ENCODE peak calls at places on chromosomes 16 and 17, in four cellular contexts. E is body of pancreas, F is ACHN, O is nephron progenitor cell. M is an unnamed sample.

GRCh38 chr17:77280304-77280910 is 139.6 kb downstream of the SEC14L1 start:
- DNase-seq in O (no peak), E (no peak), F (peak), M (peak)

GRCh38 chr17:82023447-82024241 is 539 bp downstream of the LRRC45 start:
- DNase-seq in F (peak), E (no peak), O (peak), M (no peak)

GRCh38 chr16:55232822-55233221 is 91.2 kb upstream of the IRX6 start:
- DNase-seq in O (no peak), F (no peak), E (no peak), M (no peak)

GRCh38 chr16:54521327-54521726 is 234.7 kb upstream of the IRX3 start:
- DNase-seq in F (no peak), O (no peak), E (no peak), M (no peak)

GRCh38 chr16:9007177-9007794 is 43.6 kb upstream of the USP7 start:
- DNase-seq in F (no peak), O (peak), E (no peak), M (no peak)

GRCh38 chr16:79194291-79194690 is 406.2 kb downstream of the MAF start:
- DNase-seq in O (no peak), F (no peak), E (no peak), M (no peak)

GRCh38 chr17:50613007-50613406 is 21.7 kb upstream of the ABCC3 start:
- DNase-seq in E (no peak), F (no peak), O (no peak), M (peak)

GRCh38 chr17:80227156-80227555 is 6.9 kb downstream of the SLC26A11 start:
- DNase-seq in F (no peak), O (no peak), E (no peak), M (no peak)

GRCh38 chr16:85484337-85485295 is 128.5 kb upstream of the GSE1 start:
- DNase-seq in O (no peak), F (no peak), E (peak), M (no peak)

GRCh38 chr16:49776085-49776501 is 79.8 kb downstream of the ZNF423 start:
- DNase-seq in O (peak), F (no peak), E (no peak), M (no peak)

GRCh38 chr17:56319531-56319930 is 166.3 kb downstream of the ANKFN1 start:
- DNase-seq in E (no peak), O (no peak), F (peak), M (peak)

GRCh38 chr16:51156836-51157235 is 5.8 kb upstream of the SALL1 start:
- DNase-seq in E (no peak), O (no peak), F (no peak), M (no peak)

GRCh38 chr17:29571883-29572681 is 3.6 kb downstream of the TP53I13 start:
- DNase-seq in F (no peak), O (no peak), E (peak), M (no peak)

GRCh38 chr17:44628234-44629188 is 27.8 kb upstream of the MEIOC start:
- DNase-seq in F (no peak), E (peak), O (peak), M (peak)

GRCh38 chr17:17492085-17492484 is 4.1 kb downstream of the RASD1 start:
- DNase-seq in O (no peak), F (no peak), E (no peak), M (no peak)

GRCh38 chr17:33385133-33385532 is 92.0 kb upstream of the ASIC2 start:
- DNase-seq in O (peak), F (no peak), E (no peak), M (no peak)

GRCh38 chr17:56317351-56318208 is 164.3 kb downstream of the ANKFN1 start:
- DNase-seq in O (no peak), F (no peak), E (no peak), M (no peak)

GRCh38 chr17:72822358-72823023 is 270.0 kb downstream of the SLC39A11 start:
- DNase-seq in E (peak), O (no peak), F (no peak), M (no peak)

GRCh38 chr17:82520041-82520910 is 744 bp downstream of the FOXK2 start:
- DNase-seq in F (peak), O (peak), E (no peak), M (peak)

M was measured in kidney glomerular epithelial cell.